ENCODE peak calls at places on chromosome 17, in four cellular contexts. F, E, H and X are unnamed samples.

GRCh38 chr17:47220531-47220999 is 11.4 kb downstream of the MYL4 start:
- DNase-seq in F (no peak), H (no peak), E (no peak), X (no peak)

GRCh38 chr17:80475949-80476876 is at the start of gene NPTX1:
- DNase-seq in F (no peak), H (no peak), E (peak; percentile 17), X (no peak)

GRCh38 chr17:8438441-8438840 is 2.8 kb downstream of the NDEL1 start:
- DNase-seq in H (no peak), F (no peak), E (no peak), X (no peak)

GRCh38 chr17:80667462-80668277 is 123.0 kb downstream of the RPTOR start:
- DNase-seq in F (no peak), H (no peak), E (no peak), X (no peak)

GRCh38 chr17:50203589-50204345 is 2.3 kb upstream of the COL1A1 start:
- DNase-seq in F (no peak), E (no peak), H (no peak), X (no peak)

GRCh38 chr17:81090361-81091133 is 55.6 kb downstream of the BAIAP2 start:
- DNase-seq in F (peak; percentile 92), H (peak; percentile 91), E (peak; percentile 11), X (no peak)

GRCh38 chr17:8041249-8041928 is 2.5 kb downstream of the ALOX15B start:
- DNase-seq in F (no peak), H (no peak), E (no peak), X (no peak)

GRCh38 chr17:76147211-76148014 is 6.4 kb upstream of the FOXJ1 start:
- DNase-seq in E (no peak), F (peak; percentile 30), H (no peak), X (no peak)

GRCh38 chr17:42623732-42624596 is 14.5 kb downstream of the TUBG1 start:
- DNase-seq in F (no peak), H (peak; percentile 71), E (no peak), X (no peak)

GRCh38 chr17:80992948-80993624 is 1.4 kb downstream of the CHMP6 start:
- DNase-seq in F (peak; percentile 68), E (no peak), H (no peak), X (no peak)

GRCh38 chr17:31269597-31269996 is 27.4 kb downstream of the OMG start:
- DNase-seq in E (no peak), H (peak; percentile 53), F (no peak), X (no peak)

GRCh38 chr17:77459018-77459755 is 318.4 kb downstream of the SEC14L1 start:
- DNase-seq in E (no peak), H (no peak), F (peak; percentile 37), X (no peak)

GRCh38 chr17:70159980-70160379 is 9.4 kb upstream of the KCNJ2 start:
- DNase-seq in H (no peak), E (no peak), F (no peak), X (no peak)

GRCh38 chr17:80614320-80614719 is 69.7 kb downstream of the RPTOR start:
- DNase-seq in E (no peak), F (no peak), H (no peak), X (no peak)

GRCh38 chr17:4006745-4007211 is 42.5 kb upstream of the ATP2A3 start:
- DNase-seq in E (no peak), F (no peak), H (no peak), X (no peak)

GRCh38 chr17:56110463-56111138 is 42.7 kb upstream of the ANKFN1 start:
- DNase-seq in E (no peak), H (no peak), F (peak; percentile 76), X (no peak)

GRCh38 chr17:2123467-2124251 is 68.8 kb downstream of the HIC1 start:
- DNase-seq in H (no peak), E (no peak), F (no peak), X (no peak)

GRCh38 chr17:1003633-1003971 is 6.7 kb downstream of the TIMM22 start:
- DNase-seq in H (no peak), F (no peak), E (no peak), X (no peak)

GRCh38 chr17:81365148-81365600 is 30.1 kb upstream of the BAHCC1 start:
- DNase-seq in E (no peak), H (no peak), F (peak; percentile 90), X (no peak)

GRCh38 chr17:35119370-35120185 is at the start of gene RAD51D:
- DNase-seq in F (peak; percentile 96), E (peak; percentile 75), H (no peak), X (peak; percentile 90)

GRCh38 chr17:36197389-36197708 is 791 bp upstream of the CCL3L1 start:
- DNase-seq in H (no peak), E (no peak), F (no peak), X (peak; percentile 71)

GRCh38 chr17:42548070-42548837 is 4.5 kb upstream of the HSD17B1 start:
- DNase-seq in E (peak; percentile 75), H (no peak), F (peak; percentile 91), X (peak; percentile 57)

GRCh38 chr17:82101301-82101715 is 3.3 kb upstream of the FASN start:
- DNase-seq in F (no peak), H (no peak), E (no peak), X (no peak)

GRCh38 chr17:67487506-67487905 is 110.4 kb downstream of the PITPNC1 start:
- DNase-seq in E (no peak), H (no peak), F (no peak), X (no peak)

GRCh38 chr17:34556384-34556783 is 23.0 kb upstream of the TMEM132E start:
- DNase-seq in E (no peak), F (no peak), H (peak; percentile 1), X (no peak)